ENCODE peak calls at places on chromosomes 4 and X, in four cellular contexts. G is body of pancreas, F is omental fat pad, Z is tibial nerve. S is an unnamed sample.

GRCh38 chr4:145484240-145484846 is 2.7 kb downstream of the SMAD1 start:
- DNase-seq in F (no peak), Z (no peak), G (no peak), S (no peak)

GRCh38 chr4:184409911-184410692 is 64.2 kb downstream of the IRF2 start:
- DNase-seq in Z (no peak), F (no peak), G (no peak), S (peak)

GRCh38 chr4:5712517-5712916 is 1.5 kb downstream of the EVC start:
- DNase-seq in F (no peak), G (no peak), Z (no peak), S (no peak)

GRCh38 chr4:79476196-79476595 is 68.2 kb upstream of the GK2 start:
- DNase-seq in Z (no peak), G (no peak), F (no peak), S (no peak)

GRCh38 chr4:153785830-153786721 is 2.8 kb downstream of the SFRP2 start:
- DNase-seq in F (no peak), Z (no peak), G (no peak), S (no peak)

GRCh38 chr4:169885893-169886292 is 128.1 kb upstream of the HPF1 start:
- DNase-seq in Z (no peak), G (no peak), F (no peak), S (no peak)

GRCh38 chr4:25160714-25161598 is 707 bp upstream of the SEPSECS start:
- DNase-seq in Z (no peak), G (no peak), F (no peak), S (no peak)

GRCh38 chr4:47531241-47531953 is 46.3 kb downstream of the ATP10D start:
- DNase-seq in F (no peak), Z (no peak), G (no peak), S (peak)

GRCh38 chrX:51395807-51396728 is 63.4 kb downstream of the NUDT10 start:
- DNase-seq in Z (no peak), G (peak), F (no peak), S (peak)

GRCh38 chr4:76488905-76489798 is 54.1 kb downstream of the SHROOM3 start:
- DNase-seq in F (no peak), Z (no peak), G (no peak), S (no peak)

GRCh38 chr4:15455290-15455689 is 14.4 kb upstream of the CC2D2A start:
- DNase-seq in G (peak), Z (peak), F (no peak), S (no peak)

GRCh38 chr4:174592985-174593335 is 70.7 kb upstream of the HPGD start:
- DNase-seq in G (peak), Z (no peak), F (no peak), S (no peak)

GRCh38 chrX:13219990-13220764 is 99.7 kb downstream of the ATXN3L start:
- DNase-seq in G (no peak), F (no peak), Z (no peak), S (no peak)

GRCh38 chrX:40931921-40932320 is 153.3 kb upstream of the USP9X start:
- DNase-seq in G (no peak), F (no peak), Z (no peak), S (no peak)

GRCh38 chr4:147355849-147356248 is 125.0 kb upstream of the EDNRA start:
- DNase-seq in F (no peak), Z (no peak), G (no peak), S (no peak)

GRCh38 chr4:73267050-73267449 is 8.5 kb upstream of the ANKRD17 start:
- DNase-seq in Z (no peak), G (no peak), F (no peak), S (no peak)

GRCh38 chr4:6526696-6527095 is 48.3 kb upstream of the MAN2B2 start:
- DNase-seq in Z (no peak), F (no peak), G (no peak), S (no peak)

GRCh38 chrX:10217218-10217617 is 60.4 kb downstream of the CLCN4 start:
- DNase-seq in F (no peak), Z (no peak), G (no peak), S (no peak)

GRCh38 chrX:51163730-51164129 is 168.9 kb upstream of the NUDT10 start:
- DNase-seq in F (no peak), G (no peak), Z (no peak), S (no peak)

GRCh38 chrX:21838937-21839333 is 482 bp upstream of the MBTPS2 start:
- DNase-seq in Z (no peak), G (peak), F (no peak), S (no peak)

GRCh38 chrX:147699061-147699460 is 212.7 kb upstream of the FMR1 start:
- DNase-seq in Z (no peak), F (no peak), G (no peak), S (no peak)

GRCh38 chr4:4541040-4541631 is 712 bp downstream of the STX18 start:
- DNase-seq in F (no peak), G (peak), Z (no peak), S (peak)

GRCh38 chrX:44314259-44314734 is 29.2 kb downstream of the EFHC2 start:
- DNase-seq in Z (no peak), G (peak), F (no peak), S (no peak)

GRCh38 chr4:164023214-164023613 is 528.7 kb downstream of the TMA16 start:
- DNase-seq in G (no peak), Z (no peak), F (no peak), S (no peak)

GRCh38 chrX:38006283-38006682 is at the start of gene SYTL5:
- DNase-seq in G (peak), F (no peak), Z (no peak), S (no peak)

GRCh38 chrX:50905334-50905733 is 5.2 kb upstream of the BMP15 start:
- DNase-seq in Z (no peak), G (no peak), F (no peak), S (no peak)

GRCh38 chr4:151657896-151658295 is 102.9 kb downstream of the GATB start:
- DNase-seq in Z (no peak), G (no peak), F (no peak), S (no peak)

GRCh38 chrX:134807039-134807729 is 148.9 kb upstream of the PLAC1 start:
- DNase-seq in Z (peak), F (peak), G (peak), S (peak)

GRCh38 chr4:173420821-173421220 is 21.9 kb upstream of the SCRG1 start:
- DNase-seq in G (no peak), F (no peak), Z (no peak), S (no peak)

GRCh38 chr4:173415885-173416658 is 17.2 kb upstream of the SCRG1 start:
- DNase-seq in F (no peak), G (peak), Z (peak), S (no peak)

GRCh38 chr4:173417833-173418232 is 18.9 kb upstream of the SCRG1 start:
- DNase-seq in G (no peak), Z (no peak), F (no peak), S (no peak)

GRCh38 chr4:173418636-173419035 is 19.7 kb upstream of the SCRG1 start:
- DNase-seq in G (no peak), F (no peak), Z (no peak), S (no peak)

DNA sequence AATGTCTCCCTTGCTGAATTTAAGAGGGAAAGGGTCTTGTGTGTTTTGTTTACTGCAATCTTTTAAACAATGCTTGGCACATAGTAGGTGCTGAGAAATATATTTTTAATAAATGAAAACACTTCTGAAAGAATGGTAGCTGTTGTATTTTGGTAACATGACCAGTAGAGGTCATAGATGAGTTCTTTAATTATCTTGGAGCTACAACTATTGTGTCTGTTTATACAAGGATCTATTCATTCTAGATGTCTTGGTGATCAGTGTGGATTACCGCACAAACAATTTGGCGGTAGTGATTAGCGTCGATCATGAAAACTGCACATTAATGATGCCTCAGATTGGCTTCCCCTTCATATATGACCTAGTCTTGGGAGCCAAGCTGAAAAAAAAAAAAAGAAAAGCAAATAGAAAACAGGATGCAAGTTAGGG is 21.4 kb upstream of the SCRG1 start:
- DNase-seq in F (no peak), Z (no peak), G (no peak), S (no peak)
- TF ChIP-seq CTCF in F (no peak), Z (peak), G (peak), S (peak)

GRCh38 chrX:106791495-106791894 is 11.0 kb upstream of the TBC1D8B start:
- DNase-seq in Z (no peak), F (no peak), G (no peak), S (no peak)
- TF ChIP-seq CTCF in Z (no peak), F (no peak), G (peak), S (no peak)

GRCh38 chr4:53653484-53654053 is 62.3 kb upstream of the LNX1 start:
- DNase-seq in F (no peak), Z (no peak), G (peak), S (no peak)

GRCh38 chr4:53654300-53654758 is 63.0 kb upstream of the LNX1 start:
- DNase-seq in G (peak), Z (no peak), F (no peak), S (no peak)

GRCh38 chr4:53658029-53658428 is 66.7 kb upstream of the LNX1 start:
- DNase-seq in Z (no peak), F (no peak), G (no peak), S (no peak)

GRCh38 chr4:53659112-53659511 is 67.8 kb upstream of the LNX1 start:
- DNase-seq in G (no peak), F (no peak), Z (no peak), S (no peak)

DNA sequence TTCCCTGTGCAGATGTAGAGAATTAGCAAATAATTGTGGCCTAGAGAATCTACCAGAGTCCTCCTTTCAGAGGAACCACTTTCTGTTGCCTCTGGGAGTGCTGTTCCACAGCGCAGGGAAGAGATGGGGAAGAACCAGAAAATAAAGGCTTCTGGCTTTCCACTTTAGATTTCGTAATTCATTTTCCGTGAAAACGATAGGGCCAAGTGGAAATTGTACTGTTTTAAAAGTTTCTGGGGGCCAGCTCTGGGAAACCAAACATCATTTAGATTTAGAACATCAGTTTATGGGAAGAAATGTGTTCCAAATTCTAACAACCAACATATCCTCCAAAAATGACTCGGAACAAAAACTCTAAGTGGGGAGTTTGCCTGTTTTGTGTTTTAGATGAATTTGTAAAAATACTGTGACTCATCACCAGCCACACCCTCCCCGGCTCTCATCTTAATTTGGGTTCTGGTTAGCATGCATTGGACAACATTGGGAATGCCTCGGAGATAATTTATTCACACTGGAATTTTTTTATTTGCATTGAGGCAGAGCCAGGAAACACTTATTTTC is 65.2 kb upstream of the LNX1 start:
- DNase-seq in Z (no peak), F (no peak), G (no peak), S (no peak)
- TF ChIP-seq CTCF in Z (peak), F (no peak), G (no peak), S (no peak)

DNA sequence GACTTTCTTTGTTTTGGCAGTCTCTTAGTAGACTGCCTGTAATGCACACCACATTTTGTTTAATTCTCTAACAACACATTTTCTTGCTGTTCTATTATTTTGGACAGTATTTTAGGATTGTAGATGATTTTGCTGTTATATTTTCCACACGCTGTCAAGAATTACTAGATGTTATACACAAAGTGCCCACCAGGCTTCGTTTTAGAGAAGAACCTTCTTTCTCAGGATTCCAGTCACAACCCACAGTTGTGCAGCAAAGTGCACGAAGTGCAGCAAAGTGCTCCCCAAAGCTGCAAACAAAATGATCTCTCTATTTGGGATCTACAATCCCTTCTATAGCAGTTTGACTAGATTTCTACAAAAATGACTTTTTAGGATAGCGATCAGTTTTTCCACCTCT is 2.4 kb downstream of the ZNF141 start:
- DNase-seq in F (no peak), G (no peak), Z (no peak), S (no peak)
- TF ChIP-seq CTCF in F (no peak), G (no peak), Z (no peak), S (peak)

GRCh38 chr4:21692211-21692610 is 256.4 kb downstream of the KCNIP4 start:
- DNase-seq in G (no peak), Z (no peak), F (no peak), S (no peak)

GRCh38 chr4:21688596-21689265 is 259.8 kb downstream of the KCNIP4 start:
- DNase-seq in F (no peak), G (no peak), Z (no peak), S (no peak)
- TF ChIP-seq CTCF in F (no peak), G (no peak), Z (no peak), S (no peak)

GRCh38 chr4:43471950-43472349 is 579.4 kb downstream of the GRXCR1 start:
- DNase-seq in G (no peak), F (no peak), Z (no peak), S (no peak)
- TF ChIP-seq CTCF in G (no peak), F (no peak), Z (no peak), S (no peak)

S was measured in natural killer cell.